ENCODE peak calls at places on chromosomes 7 and 10, in seven cellular contexts. Q, A, S, O, Z, W and K are unnamed samples. For H3K79me1 and H3K4me1, the result is how much of the 10 kb centered on the place peaks cover.

GRCh38 chr10:72127571-72127970 is 39.2 kb upstream of the SPOCK2 start:
- DNase-seq in Q (no peak), A (no peak), S (no peak), O (no peak), Z (no peak), W (no peak), K (no peak)

GRCh38 chr10:31927597-31928530 is 767 bp downstream of the ARHGAP12 start:
- DNase-seq in Q (peak), A (peak), S (peak), O (no peak), Z (peak), W (peak), K (peak)

GRCh38 chr10:110530131-110530831 is 32.6 kb downstream of the DUSP5 start:
- DNase-seq in Q (no peak), A (peak), S (peak), O (peak), Z (peak), W (peak), K (peak)

GRCh38 chr10:55793024-55793423 is 568.0 kb downstream of the ZWINT start:
- DNase-seq in Q (no peak), A (no peak), S (no peak), O (no peak), Z (no peak), W (no peak), K (no peak)

GRCh38 chr7:114708646-114709045 is 213.2 kb upstream of the MDFIC start:
- DNase-seq in Q (no peak), A (no peak), S (peak), O (peak), Z (peak), W (no peak), K (no peak)

GRCh38 chr10:74290703-74291102 is 139.7 kb downstream of the ADK start:
- DNase-seq in Q (peak), A (no peak), S (no peak), O (no peak), Z (no peak), W (peak), K (no peak)

GRCh38 chr10:114163062-114163861 is 10.7 kb downstream of the CCDC186 start:
- DNase-seq in Q (no peak), A (no peak), S (peak), O (no peak), Z (no peak), W (no peak), K (no peak)

GRCh38 chr7:27201231-27202017 is 1.5 kb upstream of the HOXA13 start:
- DNase-seq in Q (no peak), A (no peak), S (no peak), O (no peak), Z (peak), W (peak), K (no peak)

GRCh38 chr10:106711313-106711906 is 453.1 kb downstream of the SORCS1 start:
- DNase-seq in Q (no peak), A (peak), S (peak), O (peak), Z (peak), W (no peak), K (no peak)

DNA sequence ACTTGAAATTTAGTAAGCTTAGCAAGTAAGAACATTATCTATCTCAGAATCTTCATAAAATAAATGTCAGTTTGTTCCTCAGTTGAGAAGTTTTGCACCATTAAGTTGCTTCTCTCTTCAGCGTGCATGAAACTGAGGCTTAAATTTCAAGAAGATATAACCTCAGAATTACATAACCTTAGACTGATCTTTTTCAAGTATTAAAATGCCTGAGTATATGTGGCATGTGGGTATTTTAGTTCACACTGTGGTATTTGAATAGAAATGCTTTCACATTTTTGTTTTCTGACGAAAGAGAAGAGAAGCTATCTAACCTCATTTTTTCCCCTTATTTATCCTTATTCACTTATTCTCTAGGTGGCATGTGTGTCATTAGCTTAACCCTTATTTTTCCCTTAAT is 104.1 kb downstream of the PHF14 start:
- DNase-seq in Q (no peak), A (no peak), S (no peak), O (no peak), Z (no peak), W (no peak), K (peak)
- H3K79me1 ChIP-seq in Q (under half), A (under half), S (under half), O (under half), Z (under half), W (under half), K (under half)

GRCh38 chr10:117365612-117366011 is 9.6 kb downstream of the PDZD8 start:
- DNase-seq in Q (no peak), A (no peak), S (no peak), O (no peak), Z (no peak), W (no peak), K (no peak)

GRCh38 chr10:117364121-117364960 is 10.9 kb downstream of the PDZD8 start:
- DNase-seq in Q (peak), A (no peak), S (peak), O (no peak), Z (no peak), W (peak), K (peak)

GRCh38 chr10:117370205-117370604 is 5.0 kb downstream of the PDZD8 start:
- DNase-seq in Q (peak), A (no peak), S (no peak), O (no peak), Z (no peak), W (no peak), K (no peak)

GRCh38 chr10:117367718-117368117 is 7.5 kb downstream of the PDZD8 start:
- DNase-seq in Q (no peak), A (no peak), S (no peak), O (no peak), Z (no peak), W (no peak), K (no peak)

GRCh38 chr10:117366741-117367140 is 8.5 kb downstream of the PDZD8 start:
- DNase-seq in Q (no peak), A (no peak), S (no peak), O (no peak), Z (no peak), W (no peak), K (no peak)
- H3K4me1 ChIP-seq in Q (under half), A (under half), S (under half), O (under half), Z (under half), W (under half), K (under half)

DNA sequence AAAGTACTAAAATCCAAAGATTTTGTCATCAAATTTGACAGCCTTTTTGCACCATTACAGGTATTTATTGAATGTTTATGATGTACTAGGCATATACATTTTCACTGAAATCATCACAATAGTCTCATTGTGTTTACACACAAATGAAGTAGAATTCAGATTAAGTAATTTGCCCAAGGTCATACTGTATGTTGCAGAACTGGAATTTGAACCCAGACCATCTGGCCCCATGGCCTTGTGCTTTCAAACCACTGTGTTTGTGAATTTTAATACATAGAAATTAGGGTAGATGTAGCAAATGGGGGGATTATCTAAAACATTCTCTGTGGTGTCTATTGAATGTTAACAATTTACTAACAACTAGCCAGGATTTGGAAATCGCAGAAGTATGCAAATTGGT is 94.8 kb downstream of the POLL start:
- DNase-seq in Q (no peak), A (no peak), S (no peak), O (no peak), Z (no peak), W (no peak), K (no peak)
- H2BK5ac ChIP-seq in Q (no peak), A (no peak), S (no peak), O (no peak), Z (no peak), W (no peak), K (no peak)

GRCh38 chr10:18959369-18959768 is 89.2 kb upstream of the MALRD1 start:
- DNase-seq in Q (no peak), A (no peak), S (no peak), O (no peak), Z (no peak), W (no peak), K (no peak)
- H3K79me1 ChIP-seq in Q (under half), A (under half), S (under half), O (under half), Z (under half), W (under half), K (under half)

GRCh38 chr7:126659124-126659523 is 593.6 kb downstream of the GRM8 start:
- DNase-seq in Q (no peak), A (no peak), S (no peak), O (no peak), Z (no peak), W (no peak), K (no peak)

GRCh38 chr7:126657137-126657536 is 595.6 kb downstream of the GRM8 start:
- DNase-seq in Q (no peak), A (no peak), S (no peak), O (no peak), Z (no peak), W (no peak), K (no peak)

GRCh38 chr7:126657599-126658358 is 595.0 kb downstream of the GRM8 start:
- DNase-seq in Q (no peak), A (no peak), S (no peak), O (no peak), Z (no peak), W (no peak), K (no peak)

GRCh38 chr7:126656165-126656564 is 596.6 kb downstream of the GRM8 start:
- DNase-seq in Q (no peak), A (no peak), S (peak), O (peak), Z (peak), W (no peak), K (no peak)

GRCh38 chr7:126658684-126659083 is 594.1 kb downstream of the GRM8 start:
- DNase-seq in Q (no peak), A (no peak), S (no peak), O (no peak), Z (no peak), W (no peak), K (no peak)
- H3K4me1 ChIP-seq in Q (under half), A (under half), S (under half), O (under half), Z (under half), W (under half), K (under half)

GRCh38 chr7:92624298-92624996 is 34.3 kb upstream of the FAM133B start:
- DNase-seq in Q (no peak), A (no peak), S (no peak), O (no peak), Z (no peak), W (no peak), K (no peak)

GRCh38 chr7:92623544-92623943 is 33.4 kb upstream of the FAM133B start:
- DNase-seq in Q (no peak), A (no peak), S (no peak), O (no peak), Z (no peak), W (no peak), K (no peak)

GRCh38 chr7:92627956-92628355 is 37.8 kb upstream of the FAM133B start:
- DNase-seq in Q (no peak), A (no peak), S (no peak), O (no peak), Z (no peak), W (no peak), K (no peak)

GRCh38 chr7:92626281-92626846 is 36.2 kb upstream of the FAM133B start:
- DNase-seq in Q (no peak), A (no peak), S (no peak), O (no peak), Z (no peak), W (no peak), K (no peak)

DNA sequence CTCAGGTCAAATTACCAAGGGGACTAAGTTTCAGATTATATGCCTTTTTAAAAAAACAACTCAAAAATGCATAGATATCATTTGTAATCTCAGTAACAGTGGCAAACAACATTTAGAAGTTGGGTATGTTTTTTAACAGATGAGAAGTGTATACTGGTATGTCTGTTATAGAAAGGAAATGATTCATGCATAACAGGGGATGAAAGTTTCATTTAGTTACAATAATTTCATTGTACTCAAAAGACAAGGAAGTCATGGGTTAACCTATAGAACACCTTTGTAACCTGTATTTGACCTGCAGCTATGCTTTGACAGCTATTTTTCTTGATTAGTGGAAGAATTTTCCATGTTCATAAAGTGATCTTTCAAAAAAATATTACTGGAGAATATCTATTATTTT is 35.4 kb upstream of the FAM133B start:
- DNase-seq in Q (peak), A (no peak), S (no peak), O (no peak), Z (no peak), W (no peak), K (no peak)
- H2BK5ac ChIP-seq in Q (peak), A (no peak), S (no peak), O (no peak), Z (no peak), W (no peak), K (no peak)

GRCh38 chr7:42224391-42225003 is 12.5 kb downstream of the GLI3 start:
- DNase-seq in Q (no peak), A (no peak), S (peak), O (no peak), Z (peak), W (no peak), K (no peak)

GRCh38 chr7:42219447-42219846 is 17.6 kb downstream of the GLI3 start:
- DNase-seq in Q (no peak), A (no peak), S (no peak), O (no peak), Z (no peak), W (no peak), K (no peak)

GRCh38 chr7:42222891-42223290 is 14.1 kb downstream of the GLI3 start:
- DNase-seq in Q (no peak), A (no peak), S (peak), O (no peak), Z (peak), W (peak), K (no peak)

GRCh38 chr7:42221304-42221703 is 15.7 kb downstream of the GLI3 start:
- DNase-seq in Q (no peak), A (no peak), S (no peak), O (no peak), Z (no peak), W (no peak), K (no peak)

DNA sequence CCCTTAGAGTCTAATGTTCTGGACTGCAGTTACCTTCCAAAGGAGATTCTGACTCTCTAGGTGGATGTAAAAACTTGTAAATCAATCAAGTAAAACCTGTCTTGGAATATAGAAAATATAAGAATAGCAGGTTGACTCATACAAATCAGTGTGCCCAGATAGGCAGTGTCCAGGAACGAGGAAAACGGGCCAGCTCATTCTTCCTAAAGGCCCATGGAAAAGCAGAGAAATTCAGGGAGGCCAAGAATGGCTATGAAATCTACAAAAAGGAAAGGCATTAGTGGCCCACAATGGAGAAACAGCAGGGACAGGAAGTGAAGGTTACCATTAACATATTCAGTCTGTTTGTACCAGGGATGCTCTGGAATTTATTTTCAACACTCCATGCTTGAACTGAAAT is 14.9 kb downstream of the GLI3 start:
- DNase-seq in Q (no peak), A (no peak), S (peak), O (no peak), Z (peak), W (no peak), K (no peak)
- H3K79me1 ChIP-seq in Q (under half), A (under half), S (under half), O (under half), Z (under half), W (under half), K (under half)

DNA sequence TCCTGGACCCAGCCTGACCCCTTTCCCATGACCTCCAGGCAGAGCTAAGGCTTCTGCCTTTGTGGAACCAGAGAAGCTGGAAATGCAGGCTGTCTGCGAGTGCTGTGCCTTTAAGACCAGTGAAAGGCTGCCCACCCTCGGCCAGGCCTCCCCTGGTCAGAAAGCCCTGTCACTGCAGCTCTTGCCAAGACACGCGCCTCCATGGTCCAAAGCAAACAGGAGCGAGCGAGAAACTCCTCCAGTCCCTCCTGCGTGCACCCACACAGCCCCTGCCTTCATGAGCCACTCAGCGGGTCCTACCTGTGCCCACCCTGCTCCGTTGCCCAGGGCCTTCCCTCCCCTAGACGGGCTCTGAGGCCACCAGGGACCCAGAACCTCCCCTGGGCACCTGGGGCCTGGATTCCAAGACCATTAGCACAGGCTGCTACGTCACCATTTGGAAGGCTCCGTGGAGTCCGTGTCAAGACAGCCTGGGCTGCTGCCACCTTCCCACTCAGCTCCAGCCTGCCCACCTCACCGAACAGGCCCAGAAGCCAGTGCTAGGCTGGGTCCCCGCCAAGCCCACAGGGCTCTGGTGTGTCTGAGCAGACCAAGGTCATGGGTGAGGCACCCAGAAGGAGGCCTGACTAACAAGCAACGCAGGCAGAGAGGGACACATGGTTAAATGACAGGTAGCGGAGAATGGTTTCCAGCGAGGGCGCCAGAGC is 144.5 kb downstream of the NEURL1 start:
- DNase-seq in Q (peak), A (no peak), S (no peak), O (no peak), Z (no peak), W (no peak), K (peak)
- H3K4me1 ChIP-seq in Q (under half), A (under half), S (under half), O (under half), Z (under half), W (under half), K (under half)

GRCh38 chr10:43623351-43623750 is 17.1 kb downstream of the ZNF485 start:
- DNase-seq in Q (peak), A (no peak), S (no peak), O (no peak), Z (no peak), W (peak), K (no peak)

GRCh38 chr10:43627942-43628341 is 20.7 kb downstream of the ZNF32 start:
- DNase-seq in Q (no peak), A (no peak), S (no peak), O (no peak), Z (no peak), W (no peak), K (no peak)

DNA sequence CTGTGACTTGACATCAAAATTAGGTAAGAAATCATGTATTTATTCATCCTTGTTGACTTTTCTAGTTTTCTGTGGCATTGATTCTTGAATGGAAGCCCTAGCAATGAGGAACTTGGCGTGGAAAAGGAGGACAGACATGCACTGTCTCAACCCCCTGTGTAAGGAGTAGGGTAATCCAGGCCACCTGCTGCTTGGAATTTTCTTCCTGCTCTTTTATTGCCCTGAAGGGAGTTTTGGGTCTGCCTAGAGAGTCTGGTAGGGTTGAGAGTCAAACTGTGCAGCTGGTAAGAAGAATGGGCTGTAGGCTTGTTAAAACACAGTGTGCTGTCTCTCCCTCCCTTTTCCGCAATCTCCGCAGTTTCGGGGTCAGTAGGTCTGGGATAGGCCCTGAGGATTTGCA is 19.7 kb downstream of the ZNF32 start:
- DNase-seq in Q (no peak), A (no peak), S (no peak), O (no peak), Z (no peak), W (no peak), K (no peak)
- H2BK5ac ChIP-seq in Q (no peak), A (no peak), S (no peak), O (no peak), Z (no peak), W (no peak), K (no peak)